ENCODE peak calls at places on chromosome 22, in nine cellular contexts. T is heart right ventricle; R is CD8-positive, alpha-beta T cell; Z is K562; V is IMR-90; U is psoas muscle; D is GM06990; G is aorta; J is HCT116. E is an unnamed sample.

GRCh38 chr22:27213766-27214581 is 556.6 kb downstream of the MIAT start:
- DNase-seq in Z (no peak), T (peak; percentile 73), G (peak; percentile 88), V (peak; percentile 55), R (no peak), D (no peak), U (peak; percentile 89), J (no peak), E (no peak)

GRCh38 chr22:30802202-30803166 is 107.8 kb downstream of the OSBP2 start:
- DNase-seq in G (peak; percentile 89), U (peak; percentile 90), V (peak; percentile 90), Z (peak; percentile 92), D (peak; percentile 79), J (peak; percentile 61), R (peak; percentile 38), T (peak; percentile 78), E (peak; percentile 90)

GRCh38 chr22:21026783-21027692 is 5.3 kb downstream of the SLC7A4 start:
- DNase-seq in V (peak; percentile 68), G (no peak), R (no peak), Z (peak; percentile 64), U (no peak), D (no peak), J (no peak), T (no peak), E (no peak)

GRCh38 chr22:20783844-20784723 is 10.2 kb downstream of the SERPIND1 start:
- DNase-seq in U (no peak), J (peak; percentile 34), D (peak; percentile 20), Z (peak; percentile 98), T (peak; percentile 23), R (peak; percentile 17), V (peak; percentile 74), G (no peak), E (no peak)

GRCh38 chr22:29183971-29184595 is 21.6 kb upstream of the EMID1 start:
- DNase-seq in T (no peak), Z (no peak), R (no peak), J (no peak), G (no peak), V (no peak), D (no peak), U (no peak), E (no peak)

GRCh38 chr22:24473278-24473677 is 21.9 kb upstream of the UPB1 start:
- DNase-seq in Z (no peak), U (no peak), G (no peak), R (no peak), D (no peak), V (no peak), J (no peak), T (no peak), E (no peak)

GRCh38 chr22:43185860-43186261 is 1.1 kb downstream of the TTLL12 start:
- DNase-seq in V (peak; percentile 23), J (peak; percentile 29), T (peak; percentile 35), G (peak; percentile 64), R (no peak), U (peak; percentile 74), D (no peak), Z (no peak), E (peak; percentile 87)

GRCh38 chr22:20624161-20624616 is 116.8 kb downstream of the MED15 start:
- DNase-seq in J (no peak), V (peak; percentile 31), T (no peak), D (peak; percentile 72), R (no peak), G (no peak), Z (no peak), U (peak; percentile 12), E (no peak)

GRCh38 chr22:33573479-33573878 is 346.8 kb downstream of the LARGE1 start:
- DNase-seq in V (no peak), J (no peak), D (no peak), G (no peak), Z (no peak), R (no peak), T (no peak), U (no peak), E (no peak)

GRCh38 chr22:31045900-31046587 is 35.1 kb upstream of the SMTN start:
- DNase-seq in T (no peak), G (no peak), R (no peak), J (no peak), U (no peak), Z (peak; percentile 34), V (no peak), D (no peak), E (no peak)

GRCh38 chr22:22705328-22706100 is 61.1 kb downstream of the GGTLC2 start:
- DNase-seq in T (no peak), R (no peak), G (no peak), V (no peak), Z (no peak), J (no peak), D (no peak), U (no peak), E (no peak)

GRCh38 chr22:24996420-24996952 is 44.0 kb downstream of the KIAA1671 start:
- DNase-seq in V (no peak), G (no peak), R (no peak), D (no peak), T (peak; percentile 48), Z (no peak), U (no peak), J (peak; percentile 49), E (no peak)

GRCh38 chr22:41929158-41929896 is 2.7 kb upstream of the TNFRSF13C start:
- DNase-seq in G (no peak), R (no peak), J (no peak), Z (no peak), V (no peak), U (no peak), D (no peak), T (no peak), E (no peak)

GRCh38 chr22:48557473-48557872 is 1270.2 kb downstream of the BRD1 start:
- DNase-seq in R (no peak), G (no peak), Z (no peak), J (no peak), U (no peak), V (no peak), D (no peak), T (no peak), E (no peak)

GRCh38 chr22:22918297-22918965 is 30.8 kb downstream of the IGLL5 start:
- DNase-seq in U (no peak), T (no peak), R (no peak), Z (peak; percentile 55), D (no peak), G (no peak), J (no peak), V (no peak), E (no peak)

GRCh38 chr22:32721328-32722180 is 80.0 kb upstream of the TIMP3 start:
- DNase-seq in U (no peak), G (no peak), V (no peak), J (no peak), T (no peak), R (no peak), D (no peak), Z (no peak), E (no peak)

GRCh38 chr22:48332438-48333322 is 1495.0 kb downstream of the BRD1 start:
- DNase-seq in J (no peak), G (no peak), U (peak; percentile 42), T (no peak), Z (no peak), R (no peak), V (no peak), D (no peak), E (no peak)

GRCh38 chr22:37469416-37470086 is 16.6 kb downstream of the MFNG start:
- DNase-seq in Z (no peak), G (no peak), D (no peak), V (no peak), R (no peak), J (no peak), U (no peak), T (no peak), E (no peak)
- H3K36me3 ChIP-seq in Z (no peaks in the 10 kb centered on the region), G (no peaks in the 10 kb centered on the region), D (peaks cover 31% of the 10 kb centered on the region), V (no peaks in the 10 kb centered on the region), R (peaks cover 44% of the 10 kb centered on the region), J (no peaks in the 10 kb centered on the region), U (no peaks in the 10 kb centered on the region), T (no peaks in the 10 kb centered on the region), E (no peaks in the 10 kb centered on the region)

GRCh38 chr22:45206233-45206632 is 34.5 kb downstream of the KIAA0930 start:
- DNase-seq in U (no peak), G (no peak), Z (no peak), V (no peak), T (no peak), J (no peak), D (no peak), R (no peak), E (no peak)
- H3K36me3 ChIP-seq in U (no peaks in the 10 kb centered on the region), G (no peaks in the 10 kb centered on the region), Z (no peaks in the 10 kb centered on the region), V (peaks cover 30% of the 10 kb centered on the region), T (no peaks in the 10 kb centered on the region), J (peaks cover 3% of the 10 kb centered on the region), D (peaks cover 24% of the 10 kb centered on the region), R (peaks cover 5% of the 10 kb centered on the region), E (peaks cover 74% of the 10 kb centered on the region)

DNA sequence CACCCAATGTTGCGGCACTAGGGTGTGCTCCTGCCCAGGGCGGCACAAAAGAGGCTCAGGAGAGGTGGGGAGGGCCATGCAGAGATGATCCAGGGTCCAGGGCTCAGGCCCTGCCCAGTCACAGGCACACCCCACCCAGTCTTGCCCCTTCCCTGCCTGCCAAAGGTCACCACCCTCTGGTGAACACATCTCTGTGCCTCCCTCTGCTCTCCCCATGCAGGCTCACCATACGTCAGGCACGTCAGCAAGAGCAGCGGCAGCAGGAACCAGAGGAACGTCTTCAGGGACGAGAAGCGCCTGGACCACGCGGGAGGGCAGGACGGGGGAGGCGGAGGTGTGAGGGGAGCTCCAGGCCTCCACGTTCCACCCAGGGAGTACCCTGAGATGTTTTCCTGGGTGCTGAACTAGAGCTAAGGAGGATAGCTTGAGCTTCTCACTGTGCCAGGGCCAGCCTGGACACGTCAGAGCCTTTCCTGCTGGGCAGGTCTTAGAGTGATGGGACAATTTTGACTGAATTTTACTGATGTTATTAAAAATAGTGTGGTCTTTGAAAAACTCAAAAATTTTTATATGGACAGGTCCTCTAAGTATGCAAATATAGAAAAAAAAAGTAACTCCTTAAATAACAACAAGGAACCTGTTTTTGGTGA is 7.2 kb downstream of the SUN2 start:
- DNase-seq in R (no peak), D (no peak), Z (no peak), V (no peak), T (no peak), U (no peak), J (no peak), G (no peak), E (no peak)
- H3K36me3 ChIP-seq in R (peaks cover 73% of the 10 kb centered on the region), D (peaks cover 39% of the 10 kb centered on the region), Z (peaks cover 74% of the 10 kb centered on the region), V (peaks cover 63% of the 10 kb centered on the region), T (peaks cover 23% of the 10 kb centered on the region), U (peaks cover 7% of the 10 kb centered on the region), J (peaks cover 14% of the 10 kb centered on the region), G (peaks cover 5% of the 10 kb centered on the region), E (peaks cover 93% of the 10 kb centered on the region)

GRCh38 chr22:50569041-50569459 is 6.3 kb upstream of the SYCE3 start:
- DNase-seq in R (no peak), V (no peak), G (peak; percentile 11), U (no peak), T (no peak), Z (no peak), J (no peak), D (no peak), E (peak; percentile 82)

GRCh38 chr22:50570861-50571260 is 7.4 kb downstream of the CPT1B start:
- DNase-seq in R (no peak), T (no peak), J (no peak), D (no peak), V (no peak), Z (no peak), U (no peak), G (peak; percentile 34), E (no peak)

GRCh38 chr22:50569896-50570535 is 7.3 kb upstream of the SYCE3 start:
- DNase-seq in G (peak; percentile 24), Z (no peak), T (no peak), R (no peak), J (no peak), V (no peak), D (no peak), U (no peak), E (no peak)

GRCh38 chr22:50567721-50568252 is 5.1 kb upstream of the SYCE3 start:
- DNase-seq in T (no peak), G (peak; percentile 20), V (no peak), J (no peak), Z (no peak), U (no peak), D (no peak), R (no peak), E (no peak)

GRCh38 chr22:50568626-50569025 is 5.9 kb upstream of the SYCE3 start:
- DNase-seq in D (no peak), U (no peak), R (no peak), G (peak; percentile 29), T (no peak), J (no peak), Z (no peak), V (no peak), E (peak; percentile 68)
- H3K36me3 ChIP-seq in D (peaks cover 37% of the 10 kb centered on the region), U (no peaks in the 10 kb centered on the region), R (peaks cover 17% of the 10 kb centered on the region), G (no peaks in the 10 kb centered on the region), T (peaks cover 5% of the 10 kb centered on the region), J (peaks cover 5% of the 10 kb centered on the region), Z (no peaks in the 10 kb centered on the region), V (no peaks in the 10 kb centered on the region), E (peaks cover 23% of the 10 kb centered on the region)